ENCODE peak calls at places on chromosomes 6 and 20, in eight cellular contexts. K is CD4-positive, alpha-beta memory T cell; C is effector memory CD4-positive, alpha-beta T cell; G is spleen; R is PC-3; I is choroid plexus epithelial cell; P is iPS DF 6.9; Z is psoas muscle. T is an unnamed sample.

GRCh38 chr20:62266340-62266739 is 28.0 kb downstream of the OSBPL2 start:
- DNase-seq in K (no peak), C (no peak), G (no peak), R (peak; percentile 22), I (peak; percentile 4), P (no peak), Z (no peak), T (no peak)

GRCh38 chr20:59441860-59442810 is 141.7 kb downstream of the EDN3 start:
- DNase-seq in K (no peak), C (no peak), G (no peak), R (no peak), I (no peak), P (no peak), Z (no peak), T (no peak)

GRCh38 chr6:108559884-108560462 is 744 bp upstream of the FOXO3 start:
- DNase-seq in K (no peak), C (no peak), G (peak; percentile 92), R (peak; percentile 50), I (peak; percentile 73), P (no peak), Z (peak; percentile 90), T (peak; percentile 63)

GRCh38 chr6:16649241-16649640 is 112.0 kb downstream of the ATXN1 start:
- DNase-seq in K (no peak), C (no peak), G (no peak), R (no peak), I (no peak), P (no peak), Z (no peak), T (no peak)

GRCh38 chr6:39733704-39734103 is 8.5 kb upstream of the KIF6 start:
- DNase-seq in K (no peak), C (no peak), G (no peak), R (no peak), I (no peak), P (no peak), Z (no peak), T (no peak)

GRCh38 chr20:33684533-33685327 is 1.5 kb downstream of the E2F1 start:
- DNase-seq in K (no peak), C (no peak), G (no peak), R (no peak), I (no peak), P (no peak), Z (no peak), T (no peak)

GRCh38 chr6:149809798-149810197 is 54.4 kb downstream of the LRP11 start:
- DNase-seq in K (no peak), C (no peak), G (no peak), R (no peak), I (no peak), P (no peak), Z (no peak), T (no peak)

GRCh38 chr6:77454386-77454785 is 8.9 kb downstream of the HTR1B start:
- DNase-seq in K (no peak), C (no peak), G (no peak), R (peak; percentile 37), I (no peak), P (no peak), Z (no peak), T (no peak)

GRCh38 chr6:133645000-133645619 is 243.8 kb upstream of the TCF21 start:
- DNase-seq in K (no peak), C (no peak), G (no peak), R (no peak), I (peak; percentile 66), P (no peak), Z (no peak), T (no peak)

GRCh38 chr20:4134355-4134834 is 119.0 kb upstream of the RNF24 start:
- DNase-seq in K (no peak), C (no peak), G (no peak), R (no peak), I (no peak), P (no peak), Z (no peak), T (no peak)

GRCh38 chr20:18984238-18985200 is 170.9 kb downstream of the SCP2D1 start:
- DNase-seq in K (no peak), C (no peak), G (no peak), R (peak; percentile 38), I (no peak), P (no peak), Z (no peak), T (no peak)

GRCh38 chr20:23627501-23627900 is 10.3 kb downstream of the CST3 start:
- DNase-seq in K (no peak), C (no peak), G (no peak), R (no peak), I (peak; percentile 43), P (no peak), Z (no peak), T (no peak)

GRCh38 chr6:126661646-126662045 is 321.7 kb downstream of the CENPW start:
- DNase-seq in K (no peak), C (no peak), G (no peak), R (no peak), I (peak; percentile 86), P (no peak), Z (no peak), T (no peak)

DNA sequence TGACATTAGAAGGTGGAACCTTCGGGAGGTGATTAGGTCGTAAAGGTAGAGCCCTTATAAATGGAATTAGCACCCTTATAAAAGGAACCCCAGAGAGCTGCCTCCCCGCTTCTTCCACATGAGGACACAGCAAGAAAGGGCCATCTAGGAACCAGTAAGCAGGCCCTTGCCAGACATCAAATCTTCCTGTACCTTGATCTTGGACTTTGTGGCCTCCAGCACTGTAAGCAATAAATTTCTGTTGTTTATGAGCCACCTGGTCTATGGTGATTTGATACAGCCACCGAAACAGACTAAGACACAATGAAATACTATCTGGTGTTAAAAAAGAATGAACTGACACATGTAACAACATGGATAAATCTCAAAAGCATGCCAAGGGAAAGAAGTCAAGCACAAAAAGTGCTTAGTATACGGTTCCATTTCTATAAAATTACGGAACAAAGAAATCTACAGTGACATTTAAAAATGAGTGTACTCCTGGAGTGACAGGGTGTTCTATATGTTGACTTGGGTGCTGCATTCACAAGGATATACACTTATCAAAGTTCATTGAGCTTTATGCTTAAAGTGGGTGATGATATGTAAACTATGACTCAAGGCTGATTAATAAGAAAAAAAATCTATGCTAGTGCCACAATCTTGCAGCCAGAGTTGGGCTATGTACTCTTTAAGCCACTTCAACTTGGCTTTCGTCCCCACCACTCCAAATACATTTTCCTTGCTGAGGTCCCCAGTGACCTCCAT is 18.4 kb downstream of the SERPINB1 start:
- DNase-seq in K (no peak), C (no peak), G (no peak), R (peak; percentile 88), I (no peak), P (no peak), Z (no peak), T (no peak)
- H3K4me3 ChIP-seq in K (no peak overlapping the region), C (no peak overlapping the region), G (no peak overlapping the region), R (peak overlapping the region; percentile 19), I (no peak overlapping the region), P (no peak overlapping the region), Z (no peak overlapping the region), T (no peak overlapping the region)

GRCh38 chr6:157985378-157986155 is 3.9 kb downstream of the SYNJ2 start:
- DNase-seq in K (no peak), C (no peak), G (peak; percentile 60), R (no peak), I (peak; percentile 36), P (no peak), Z (no peak), T (no peak)
- H3K4me3 ChIP-seq in K (no peak overlapping the region), C (no peak overlapping the region), G (no peak overlapping the region), R (peak overlapping the region; percentile 55), I (peak overlapping the region; percentile 17), P (no peak overlapping the region), Z (no peak overlapping the region), T (no peak overlapping the region)

GRCh38 chr6:137490961-137491360 is 3.2 kb downstream of the OLIG3 start:
- DNase-seq in K (no peak), C (no peak), G (no peak), R (no peak), I (no peak), P (no peak), Z (no peak), T (no peak)

GRCh38 chr6:137487947-137488735 is 6.1 kb downstream of the OLIG3 start:
- DNase-seq in K (no peak), C (no peak), G (no peak), R (no peak), I (no peak), P (no peak), Z (no peak), T (no peak)

GRCh38 chr6:137488736-137489409 is 5.3 kb downstream of the OLIG3 start:
- DNase-seq in K (no peak), C (no peak), G (no peak), R (no peak), I (no peak), P (no peak), Z (no peak), T (no peak)

GRCh38 chr6:137490506-137490905 is 3.7 kb downstream of the OLIG3 start:
- DNase-seq in K (no peak), C (no peak), G (no peak), R (no peak), I (no peak), P (no peak), Z (no peak), T (no peak)

DNA sequence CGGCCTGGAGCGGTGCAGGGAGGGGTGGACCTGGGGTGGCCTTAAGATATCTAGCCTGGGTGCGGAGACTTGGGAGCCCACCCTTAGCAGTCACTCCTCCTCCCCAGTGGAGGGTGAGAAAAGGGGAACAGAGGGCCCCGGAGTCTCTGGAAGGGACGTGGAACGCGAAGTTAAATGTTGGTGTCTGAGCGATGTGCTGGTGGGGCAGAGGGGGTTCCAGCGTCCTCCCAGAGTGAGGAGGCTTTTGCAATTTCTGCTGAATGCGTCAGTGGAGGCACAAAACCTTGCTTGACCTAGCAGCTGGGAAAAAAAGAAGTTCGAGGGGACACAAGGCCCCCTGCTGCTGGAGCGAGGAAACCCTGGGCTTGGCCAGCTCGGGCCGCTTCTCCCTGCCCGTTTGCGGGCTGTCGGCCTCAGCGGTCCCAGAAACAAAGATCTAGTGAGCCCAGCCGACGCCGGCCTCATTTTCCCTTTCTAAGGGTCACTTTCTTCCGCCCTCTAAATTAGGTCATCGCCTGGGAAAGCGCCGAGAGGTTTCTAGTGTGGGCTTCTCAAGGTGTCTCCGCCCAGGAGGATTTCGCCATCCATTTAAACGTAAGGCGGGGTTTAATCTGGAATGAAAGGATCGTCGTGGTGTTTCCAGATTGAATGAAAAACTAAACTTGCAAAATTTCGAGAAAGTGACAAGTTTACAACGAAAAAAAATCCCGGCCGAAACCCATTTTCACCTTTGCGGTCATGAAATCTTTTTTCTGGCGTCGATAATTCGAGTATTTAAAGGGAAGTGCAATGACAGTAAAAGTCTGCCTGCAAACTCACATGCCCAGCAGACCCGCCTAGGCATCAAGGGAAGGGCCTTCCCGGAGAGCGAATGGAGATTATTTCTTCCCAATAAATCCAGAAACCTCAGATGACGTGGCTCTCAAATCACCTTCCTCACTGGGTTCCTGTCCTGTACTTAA is 4.5 kb downstream of the OLIG3 start:
- DNase-seq in K (no peak), C (no peak), G (no peak), R (no peak), I (no peak), P (no peak), Z (no peak), T (no peak)
- H3K4me3 ChIP-seq in K (no peak overlapping the region), C (no peak overlapping the region), G (peak overlapping the region; percentile 16), R (no peak overlapping the region), I (no peak overlapping the region), P (peak overlapping the region; percentile 39), Z (no peak overlapping the region), T (no peak overlapping the region)

GRCh38 chr6:8707956-8708772 is 272.8 kb upstream of the SLC35B3 start:
- DNase-seq in K (no peak), C (no peak), G (no peak), R (peak; percentile 62), I (peak; percentile 47), P (no peak), Z (no peak), T (peak; percentile 36)
- H3K4me3 ChIP-seq in K (no peak overlapping the region), C (no peak overlapping the region), G (no peak overlapping the region), R (no peak overlapping the region), I (no peak overlapping the region), P (no peak overlapping the region), Z (no peak overlapping the region), T (peak overlapping the region; percentile 15)

T was measured in left lung.